ENCODE peak calls at places on chromosomes 3 and 15, in four cellular contexts. G is CD8-positive, alpha-beta T cell; W is effector memory CD4-positive, alpha-beta T cell; I is transverse colon. M is an unnamed sample. For H3K9me3, the result is how much of the 10 kb centered on the place peaks cover.

GRCh38 chr15:38193496-38193895 is 59.1 kb upstream of the SPRED1 start:
- DNase-seq in G (no peak), W (no peak), I (no peak), M (no peak)

GRCh38 chr15:38810686-38811085 is 246.1 kb upstream of the RASGRP1 start:
- DNase-seq in W (no peak), G (no peak), I (no peak), M (no peak)

GRCh38 chr3:53708001-53708621 is 138.1 kb downstream of the CHDH start:
- DNase-seq in G (no peak), I (no peak), W (no peak), M (no peak)

GRCh38 chr3:29525254-29525881 is 244.5 kb downstream of the RBMS3 start:
- DNase-seq in I (peak), G (no peak), W (no peak), M (no peak)

GRCh38 chr15:70643783-70644125 is 119.6 kb downstream of the UACA start:
- DNase-seq in I (no peak), G (no peak), W (no peak), M (no peak)

GRCh38 chr3:186849392-186849975 is 7.0 kb downstream of the ADIPOQ start:
- DNase-seq in G (no peak), I (no peak), W (no peak), M (no peak)

GRCh38 chr15:33104276-33104675 is 90.2 kb downstream of the FMN1 start:
- DNase-seq in G (no peak), I (no peak), W (no peak), M (no peak)

GRCh38 chr15:70245932-70246622 is 148.4 kb upstream of the TLE3 start:
- DNase-seq in I (peak), W (no peak), G (no peak), M (no peak)

GRCh38 chr3:89380006-89380405 is 272.6 kb downstream of the EPHA3 start:
- DNase-seq in I (no peak), W (no peak), G (no peak), M (no peak)

GRCh38 chr3:167691366-167691765 is 37.6 kb upstream of the WDR49 start:
- DNase-seq in G (peak), I (no peak), W (no peak), M (no peak)

GRCh38 chr3:101574388-101575156 is 592 bp downstream of the PCNP start:
- DNase-seq in I (peak), W (peak), G (no peak), M (no peak)

GRCh38 chr3:54358327-54358726 is 236.0 kb downstream of the CACNA2D3 start:
- DNase-seq in G (no peak), W (no peak), I (no peak), M (no peak)

GRCh38 chr3:95460274-95460673 is 1354.1 kb upstream of the EPHA6 start:
- DNase-seq in I (no peak), G (no peak), W (no peak), M (no peak)

GRCh38 chr3:95177096-95177495 is 1114.2 kb downstream of the NSUN3 start:
- DNase-seq in G (no peak), W (no peak), I (no peak), M (no peak)

GRCh38 chr3:122484985-122485384 is 29.8 kb downstream of the KPNA1 start:
- DNase-seq in G (no peak), I (no peak), W (no peak), M (no peak)

GRCh38 chr3:60775956-60776355 is 475.3 kb downstream of the FHIT start:
- DNase-seq in I (no peak), W (no peak), G (no peak), M (no peak)

GRCh38 chr3:39249453-39250115 is 30.3 kb downstream of the CX3CR1 start:
- DNase-seq in G (no peak), I (no peak), W (no peak), M (no peak)

GRCh38 chr3:2765002-2765579 is 345.1 kb downstream of the IL5RA start:
- DNase-seq in G (no peak), W (no peak), I (no peak), M (no peak)

GRCh38 chr3:152538518-152538917 is 269.8 kb downstream of the MBNL1 start:
- DNase-seq in W (no peak), I (no peak), G (no peak), M (no peak)

GRCh38 chr3:22585504-22585903 is 617.6 kb upstream of the UBE2E2 start:
- DNase-seq in W (no peak), I (no peak), G (no peak), M (no peak)

GRCh38 chr15:89504166-89504565 is 7.8 kb upstream of the RHCG start:
- DNase-seq in I (no peak), G (no peak), W (no peak), M (no peak)

GRCh38 chr3:74501001-74501400 is 113.5 kb downstream of the CNTN3 start:
- DNase-seq in I (no peak), W (no peak), G (no peak), M (no peak)

GRCh38 chr3:169992781-169993180 is 26.2 kb downstream of the SEC62 start:
- DNase-seq in W (no peak), I (no peak), G (no peak), M (no peak)

GRCh38 chr15:66188464-66188863 is 65.1 kb downstream of the MEGF11 start:
- DNase-seq in I (no peak), W (no peak), G (no peak), M (no peak)

GRCh38 chr15:29090617-29091466 is 178.8 kb downstream of the NSMCE3 start:
- DNase-seq in I (no peak), G (peak), W (no peak), M (no peak)

GRCh38 chr15:29089731-29090616 is 179.6 kb downstream of the NSMCE3 start:
- DNase-seq in W (no peak), G (peak), I (no peak), M (no peak)

GRCh38 chr15:29092376-29093064 is 177.1 kb downstream of the NSMCE3 start:
- DNase-seq in I (no peak), G (no peak), W (no peak), M (no peak)

GRCh38 chr15:29093065-29093435 is 176.6 kb downstream of the NSMCE3 start:
- DNase-seq in I (no peak), W (no peak), G (no peak), M (no peak)

GRCh38 chr15:29091666-29092065 is 178.0 kb downstream of the NSMCE3 start:
- DNase-seq in W (no peak), I (no peak), G (no peak), M (no peak)
- H3K9me3 ChIP-seq in W (under half), I (under half), G (under half), M (under half)

GRCh38 chr3:110966966-110967663 is 104.5 kb upstream of the NECTIN3 start:
- DNase-seq in G (no peak), I (no peak), W (no peak), M (no peak)

GRCh38 chr3:110969229-110970211 is 102.1 kb upstream of the NECTIN3 start:
- DNase-seq in W (no peak), G (no peak), I (no peak), M (no peak)

GRCh38 chr3:110968076-110968475 is 103.5 kb upstream of the NECTIN3 start:
- DNase-seq in G (no peak), I (no peak), W (no peak), M (no peak)

GRCh38 chr3:110971010-110971585 is 100.5 kb upstream of the NECTIN3 start:
- DNase-seq in I (no peak), G (no peak), W (no peak), M (no peak)

GRCh38 chr3:110965976-110966375 is 105.6 kb upstream of the NECTIN3 start:
- DNase-seq in I (no peak), W (no peak), G (no peak), M (no peak)
- H3K9me3 ChIP-seq in I (under half), W (under half), G (under half), M (under half)

GRCh38 chr15:56228854-56229253 is 14.8 kb downstream of the RFX7 start:
- DNase-seq in G (no peak), I (no peak), W (no peak), M (no peak)
- H3K9me3 ChIP-seq in G (under half), I (under half), W (under half), M (under half)

GRCh38 chr15:56956538-56956937 is 38.1 kb downstream of the TCF12 start:
- DNase-seq in G (no peak), I (no peak), W (no peak), M (no peak)
- H3K9me3 ChIP-seq in G (under half), I (under half), W (under half), M (under half)

GRCh38 chr3:197238842-197239241 is 59.6 kb downstream of the DLG1 start:
- DNase-seq in G (no peak), W (no peak), I (no peak), M (no peak)

GRCh38 chr3:197236362-197236761 is 62.0 kb downstream of the DLG1 start:
- DNase-seq in W (no peak), G (no peak), I (no peak), M (no peak)

GRCh38 chr3:197234947-197235914 is 63.2 kb downstream of the DLG1 start:
- DNase-seq in I (no peak), W (no peak), G (no peak), M (no peak)

GRCh38 chr3:197239857-197240256 is 58.6 kb downstream of the DLG1 start:
- DNase-seq in I (no peak), W (no peak), G (no peak), M (no peak)

DNA sequence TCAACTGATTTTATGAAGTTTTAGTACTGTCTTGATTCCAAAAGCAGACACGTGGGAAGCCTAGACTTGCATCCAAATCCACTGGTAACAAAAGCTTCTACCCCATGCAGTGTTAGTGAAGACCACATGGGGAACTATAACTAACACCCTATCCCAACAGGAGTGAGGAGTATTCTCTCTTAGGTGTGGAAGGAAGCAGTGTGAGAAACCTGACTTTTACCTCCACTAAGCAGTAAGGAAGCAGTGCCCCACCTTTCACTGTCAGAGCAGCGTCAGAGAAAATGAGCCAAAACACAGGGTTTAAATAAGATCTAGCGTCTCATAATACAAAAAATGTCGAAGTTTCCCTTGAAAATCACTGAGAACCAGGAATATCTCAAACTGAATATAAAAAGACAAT is 60.5 kb downstream of the DLG1 start:
- DNase-seq in G (no peak), I (no peak), W (no peak), M (no peak)
- H3K9me3 ChIP-seq in G (under half), I (under half), W (under half), M (under half)

GRCh38 chr15:88020806-88021205 is 235.7 kb downstream of the NTRK3 start:
- DNase-seq in W (no peak), I (no peak), G (no peak), M (no peak)
- H3K9me3 ChIP-seq in W (under half), I (under half), G (under half), M (under half)

M was measured in T-helper 17 cell.